ENCODE peak calls at places on chromosomes 6 and 20, in ten cellular contexts. H is upper lobe of right lung, Y is stomach, B is endothelial cell of umbilical vein, U is left ventricle myocardium inferior, L is fibroblast of lung, E is pancreas, P is K562, V is tibial nerve, M is cardiac muscle cell. O is an unnamed sample. For H3K36me3 and H3K9me3, the result is how much of the 10 kb centered on the place peaks cover.

GRCh38 chr20:64057628-64058498 is 5.1 kb upstream of the TCEA2 start:
- DNase-seq in H (peak), Y (peak), B (peak), U (peak), L (peak), E (peak), P (peak), V (peak), M (peak), O (no peak)

GRCh38 chr20:46913329-46914044 is 18.8 kb downstream of the EYA2 start:
- DNase-seq in H (no peak), Y (no peak), B (no peak), U (no peak), L (no peak), E (no peak), P (no peak), V (no peak), M (no peak), O (no peak)

GRCh38 chr20:50691585-50692552 is 527 bp upstream of the RIPOR3 start:
- DNase-seq in H (no peak), Y (no peak), B (no peak), U (no peak), L (peak), E (no peak), P (peak), V (no peak), M (peak), O (no peak)

GRCh38 chr6:53943410-53943809 is 148.6 kb downstream of the LRRC1 start:
- DNase-seq in H (no peak), Y (no peak), B (peak), U (no peak), L (peak), E (no peak), P (no peak), V (no peak), M (no peak), O (no peak)

GRCh38 chr6:27290065-27290849 is 21.8 kb downstream of the POM121L2 start:
- DNase-seq in H (no peak), Y (no peak), B (no peak), U (no peak), L (no peak), E (no peak), P (peak), V (no peak), M (peak), O (no peak)

GRCh38 chr6:122347251-122347650 is 52.2 kb upstream of the HSF2 start:
- DNase-seq in H (no peak), Y (no peak), B (no peak), U (no peak), L (no peak), E (no peak), P (no peak), V (no peak), M (no peak), O (no peak)

GRCh38 chr6:113719056-113719455 is 138.1 kb upstream of the MARCKS start:
- DNase-seq in H (no peak), Y (no peak), B (no peak), U (no peak), L (no peak), E (no peak), P (no peak), V (no peak), M (no peak), O (no peak)

GRCh38 chr6:149852180-149852579 is 12.0 kb downstream of the LRP11 start:
- DNase-seq in H (peak), Y (no peak), B (peak), U (no peak), L (no peak), E (no peak), P (no peak), V (no peak), M (no peak), O (no peak)

GRCh38 chr20:43994486-43995100 is 79.9 kb downstream of the TOX2 start:
- DNase-seq in H (no peak), Y (no peak), B (no peak), U (no peak), L (no peak), E (no peak), P (no peak), V (no peak), M (no peak), O (no peak)

GRCh38 chr6:105459884-105460283 is 57.0 kb upstream of the PREP start:
- DNase-seq in H (no peak), Y (no peak), B (peak), U (no peak), L (no peak), E (no peak), P (no peak), V (no peak), M (no peak), O (no peak)

GRCh38 chr6:46325561-46326525 is 155.1 kb upstream of the ENPP5 start:
- DNase-seq in H (no peak), Y (no peak), B (no peak), U (no peak), L (peak), E (no peak), P (no peak), V (no peak), M (peak), O (no peak)

GRCh38 chr6:159729598-159729997 is 2.3 kb downstream of the WTAP start:
- DNase-seq in H (no peak), Y (no peak), B (peak), U (no peak), L (peak), E (no peak), P (no peak), V (no peak), M (peak), O (no peak)

GRCh38 chr6:74256387-74257180 is 560.6 kb downstream of the CD109 start:
- DNase-seq in H (no peak), Y (no peak), B (no peak), U (no peak), L (peak), E (no peak), P (no peak), V (no peak), M (no peak), O (no peak)

GRCh38 chr6:12291785-12292604 is 1.8 kb downstream of the EDN1 start:
- DNase-seq in H (no peak), Y (peak), B (no peak), U (no peak), L (no peak), E (no peak), P (no peak), V (no peak), M (no peak), O (no peak)

GRCh38 chr6:96547654-96548053 is 15.3 kb upstream of the FHL5 start:
- DNase-seq in H (no peak), Y (no peak), B (no peak), U (no peak), L (no peak), E (no peak), P (no peak), V (no peak), M (no peak), O (no peak)

GRCh38 chr20:24779886-24780285 is 169.2 kb upstream of the CST7 start:
- DNase-seq in H (peak), Y (no peak), B (no peak), U (no peak), L (no peak), E (no peak), P (no peak), V (no peak), M (no peak), O (no peak)

GRCh38 chr6:118284736-118285360 is 263.2 kb upstream of the PLN start:
- DNase-seq in H (no peak), Y (no peak), B (peak), U (no peak), L (peak), E (no peak), P (no peak), V (no peak), M (no peak), O (no peak)

GRCh38 chr6:13098808-13099570 is 229.3 kb downstream of the TBC1D7 start:
- DNase-seq in H (no peak), Y (no peak), B (no peak), U (no peak), L (no peak), E (no peak), P (no peak), V (no peak), M (no peak), O (no peak)

GRCh38 chr20:25418779-25419178 is 11.3 kb downstream of the GINS1 start:
- DNase-seq in H (no peak), Y (no peak), B (no peak), U (no peak), L (no peak), E (no peak), P (no peak), V (no peak), M (no peak), O (no peak)

GRCh38 chr20:32674362-32674789 is 635 bp upstream of the C20orf203 start:
- DNase-seq in H (no peak), Y (peak), B (peak), U (no peak), L (peak), E (peak), P (peak), V (no peak), M (peak), O (no peak)

GRCh38 chr6:108619431-108620197 is 58.9 kb downstream of the FOXO3 start:
- DNase-seq in H (no peak), Y (no peak), B (peak), U (no peak), L (no peak), E (no peak), P (no peak), V (no peak), M (no peak), O (no peak)

GRCh38 chr6:10801224-10801848 is 37.0 kb downstream of the MAK start:
- DNase-seq in H (peak), Y (peak), B (peak), U (peak), L (peak), E (peak), P (peak), V (no peak), M (peak), O (peak)

GRCh38 chr20:57810511-57811372 is 100.9 kb upstream of the PMEPA1 start:
- DNase-seq in H (peak), Y (no peak), B (no peak), U (no peak), L (no peak), E (no peak), P (no peak), V (no peak), M (no peak), O (no peak)

GRCh38 chr6:21098134-21098533 is 495.4 kb upstream of the SOX4 start:
- DNase-seq in H (no peak), Y (no peak), B (no peak), U (no peak), L (no peak), E (no peak), P (no peak), V (no peak), M (no peak), O (no peak)

GRCh38 chr20:14622796-14623195 is 285.4 kb upstream of the FLRT3 start:
- DNase-seq in H (no peak), Y (peak), B (no peak), U (no peak), L (peak), E (no peak), P (no peak), V (no peak), M (no peak), O (no peak)
- H3K36me3 ChIP-seq in H (under half), Y (under half), B (under half), U (under half), L (under half), E (under half), P (under half), V (under half), M (under half), O (under half)

GRCh38 chr6:34237316-34237721 is 646 bp downstream of the HMGA1 start:
- DNase-seq in H (peak), Y (no peak), B (no peak), U (no peak), L (no peak), E (peak), P (peak), V (no peak), M (peak), O (no peak)

GRCh38 chr6:34239893-34240292 is 3.2 kb downstream of the HMGA1 start:
- DNase-seq in H (no peak), Y (no peak), B (no peak), U (no peak), L (no peak), E (peak), P (no peak), V (no peak), M (no peak), O (no peak)

GRCh38 chr6:34239240-34239825 is 2.7 kb downstream of the HMGA1 start:
- DNase-seq in H (no peak), Y (no peak), B (no peak), U (no peak), L (no peak), E (peak), P (peak), V (no peak), M (no peak), O (no peak)

GRCh38 chr6:34237722-34238506 is 1.2 kb downstream of the HMGA1 start:
- DNase-seq in H (peak), Y (no peak), B (no peak), U (no peak), L (no peak), E (peak), P (peak), V (no peak), M (peak), O (no peak)

DNA sequence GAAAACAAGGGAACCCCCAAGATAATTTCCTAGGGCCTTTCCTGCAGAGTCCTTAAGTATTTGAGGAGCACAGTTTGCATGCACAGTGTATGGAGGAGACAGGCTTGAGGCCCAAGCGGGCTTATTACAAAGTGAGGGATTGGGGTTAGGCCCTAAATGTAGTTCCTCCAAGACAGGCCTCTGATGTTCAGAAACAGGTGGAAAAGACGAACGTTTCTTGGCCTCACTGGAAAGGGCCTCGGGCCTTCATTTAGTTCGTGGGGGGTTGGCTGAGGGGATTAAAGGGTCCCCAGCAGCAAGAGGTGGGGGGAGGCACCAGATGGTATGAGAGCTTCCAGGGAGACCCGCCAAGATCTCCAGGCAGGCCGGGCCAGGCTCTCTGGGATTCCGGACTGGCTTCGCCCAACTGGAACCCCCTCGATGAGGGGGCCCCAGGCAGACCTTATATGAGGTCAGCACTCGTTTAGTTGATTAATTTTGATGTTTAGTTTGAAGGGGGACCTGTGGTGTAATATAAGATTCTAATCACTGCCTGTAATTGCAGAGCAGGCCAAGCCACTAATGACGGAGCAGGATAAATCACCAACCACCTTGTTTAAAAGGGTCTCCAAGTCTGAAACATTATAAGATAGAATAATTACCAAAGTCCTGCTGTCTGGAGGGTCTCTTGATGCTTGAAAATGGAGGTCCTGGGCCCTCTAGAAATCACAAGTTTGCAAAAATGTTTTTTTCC is 2.0 kb downstream of the HMGA1 start:
- DNase-seq in H (no peak), Y (no peak), B (no peak), U (no peak), L (no peak), E (peak), P (peak), V (no peak), M (no peak), O (no peak)
- H3K27ac ChIP-seq in H (no peak), Y (peak), B (peak), U (no peak), L (peak), E (no peak), P (peak), V (peak), M (no peak), O (no peak)

GRCh38 chr6:9744119-9744518 is 670.8 kb downstream of the TFAP2A start:
- DNase-seq in H (no peak), Y (no peak), B (no peak), U (no peak), L (no peak), E (no peak), P (no peak), V (no peak), M (no peak), O (no peak)

GRCh38 chr6:9745966-9746365 is 668.9 kb downstream of the TFAP2A start:
- DNase-seq in H (no peak), Y (no peak), B (no peak), U (no peak), L (no peak), E (no peak), P (no peak), V (no peak), M (no peak), O (no peak)

DNA sequence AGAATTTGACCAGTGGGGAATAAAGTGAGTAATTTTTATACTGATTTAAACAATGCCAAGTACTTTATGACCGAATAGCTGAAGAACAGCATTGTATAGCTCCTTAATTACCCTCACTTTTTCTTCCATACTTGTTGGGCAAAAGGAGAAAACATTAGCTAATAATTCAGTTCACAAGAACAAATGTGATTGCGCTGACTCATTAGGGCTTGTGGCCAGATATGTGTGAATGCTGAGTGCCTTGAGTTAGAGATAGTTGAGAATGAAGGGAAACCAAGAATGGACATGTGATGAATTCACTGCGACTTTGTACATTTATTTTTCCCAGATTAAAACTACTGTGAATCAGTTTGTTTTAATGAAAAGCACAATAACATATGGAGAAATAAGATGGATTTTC is 669.4 kb downstream of the TFAP2A start:
- DNase-seq in H (no peak), Y (no peak), B (no peak), U (no peak), L (no peak), E (no peak), P (no peak), V (no peak), M (no peak), O (no peak)
- H3K9me3 ChIP-seq in H (under half), Y (under half), B (under half), U (under half), L (under half), E (under half), P (under half), V (under half), M (under half), O (under half)

GRCh38 chr6:31884528-31885035 is 5.8 kb upstream of the SLC44A4 start:
- DNase-seq in H (no peak), Y (no peak), B (no peak), U (no peak), L (no peak), E (no peak), P (no peak), V (no peak), M (no peak), O (no peak)
- H3K36me3 ChIP-seq in H (half or more), Y (half or more), B (half or more), U (half or more), L (half or more), E (half or more), P (half or more), V (half or more), M (half or more), O (half or more)

DNA sequence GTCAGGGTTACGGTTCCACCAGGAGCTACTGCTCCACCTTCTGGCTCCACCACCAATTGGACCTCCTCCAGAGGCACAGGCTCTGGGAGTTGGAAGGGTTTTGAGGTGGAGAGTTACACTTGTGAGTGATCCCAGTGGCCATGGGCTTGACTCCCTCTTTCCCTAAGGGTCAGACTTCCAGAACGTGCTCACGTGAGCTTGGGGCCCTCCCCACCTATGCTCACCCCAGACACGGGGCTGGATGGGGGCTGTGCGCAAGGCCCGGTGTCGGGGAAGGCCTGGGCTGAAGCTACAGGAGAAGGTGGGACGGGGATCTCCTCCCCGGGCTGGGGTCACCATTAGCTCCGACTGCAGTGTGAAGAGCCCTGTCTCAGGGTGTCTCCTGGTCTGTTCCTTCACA is 1.4 kb downstream of the AGER start:
- DNase-seq in H (no peak), Y (no peak), B (no peak), U (no peak), L (no peak), E (no peak), P (no peak), V (no peak), M (no peak), O (no peak)
- H3K27ac ChIP-seq in H (peak), Y (peak), B (no peak), U (peak), L (no peak), E (no peak), P (peak), V (peak), M (peak), O (no peak)

DNA sequence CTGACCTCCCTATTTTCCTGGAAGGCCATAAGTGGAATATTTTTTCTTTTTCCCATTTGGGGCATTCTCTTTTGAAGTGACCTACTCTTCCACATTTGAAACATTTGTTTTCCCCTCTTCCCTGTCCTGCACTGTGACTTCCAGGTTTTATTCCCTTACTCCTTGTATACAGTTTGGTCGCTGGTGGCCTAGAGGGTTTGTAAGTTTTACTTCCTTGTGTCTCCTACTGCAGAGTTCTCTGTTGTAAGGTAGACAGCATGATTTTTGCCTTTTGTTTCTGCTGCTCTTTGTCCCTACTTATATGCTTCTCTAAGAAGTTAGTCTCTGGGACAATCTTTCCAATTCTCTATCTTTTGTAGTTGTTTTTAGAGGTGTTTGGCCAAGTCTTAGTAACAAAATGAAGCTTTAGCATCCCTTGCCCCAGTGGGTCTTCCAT is 7.4 kb upstream of the ZNFX1 start:
- DNase-seq in H (no peak), Y (no peak), B (no peak), U (no peak), L (no peak), E (no peak), P (no peak), V (no peak), M (no peak), O (no peak)
- H3K9me3 ChIP-seq in H (under half), Y (half or more), B (under half), U (half or more), L (under half), E (under half), P (under half), V (under half), M (under half), O (under half)

GRCh38 chr6:30893001-30893591 is 8.8 kb downstream of the DDR1 start:
- DNase-seq in H (peak), Y (no peak), B (no peak), U (no peak), L (no peak), E (peak), P (no peak), V (no peak), M (no peak), O (no peak)

GRCh38 chr6:30891450-30891723 is 7.1 kb downstream of the DDR1 start:
- DNase-seq in H (no peak), Y (no peak), B (no peak), U (no peak), L (no peak), E (no peak), P (no peak), V (no peak), M (no peak), O (no peak)

GRCh38 chr6:30893666-30894065 is 9.3 kb downstream of the DDR1 start:
- DNase-seq in H (no peak), Y (no peak), B (no peak), U (no peak), L (no peak), E (no peak), P (no peak), V (no peak), M (no peak), O (no peak)

GRCh38 chr6:30890646-30891449 is 6.5 kb downstream of the DDR1 start:
- DNase-seq in H (peak), Y (no peak), B (no peak), U (no peak), L (no peak), E (no peak), P (no peak), V (no peak), M (no peak), O (no peak)

GRCh38 chr6:30891816-30892553 is 7.7 kb downstream of the DDR1 start:
- DNase-seq in H (peak), Y (no peak), B (no peak), U (no peak), L (no peak), E (no peak), P (no peak), V (no peak), M (no peak), O (no peak)
- H3K36me3 ChIP-seq in H (half or more), Y (half or more), B (under half), U (under half), L (under half), E (half or more), P (half or more), V (half or more), M (under half), O (half or more)